ENCODE peak calls at places on chromosomes 6 and 20, in five cellular contexts. F, B, T, K and C are unnamed samples.

GRCh38 chr6:21103626-21104224 is 489.8 kb upstream of the SOX4 start:
- DNase-seq in F (no peak), B (no peak), T (no peak), K (no peak), C (no peak)

GRCh38 chr6:166257911-166258318 is 50.3 kb downstream of the PRR18 start:
- DNase-seq in F (no peak), B (no peak), T (no peak), K (no peak), C (no peak)

GRCh38 chr6:43939281-43940070 is 169.5 kb downstream of the VEGFA start:
- DNase-seq in F (no peak), B (peak), T (no peak), K (no peak), C (no peak)

GRCh38 chr20:2379511-2380229 is 1.0 kb upstream of the TGM6 start:
- DNase-seq in F (no peak), B (no peak), T (no peak), K (no peak), C (peak)

GRCh38 chr6:4687989-4688947 is 87.9 kb upstream of the CDYL start:
- DNase-seq in F (no peak), B (no peak), T (no peak), K (no peak), C (no peak)

GRCh38 chr20:24419786-24420185 is 49.6 kb upstream of the SYNDIG1 start:
- DNase-seq in F (no peak), B (no peak), T (no peak), K (no peak), C (no peak)

GRCh38 chr6:3577517-3577916 is 120.7 kb upstream of the SLC22A23 start:
- DNase-seq in F (no peak), B (no peak), T (no peak), K (no peak), C (no peak)

GRCh38 chr6:44254957-44255808 is 2.1 kb downstream of the SLC35B2 start:
- DNase-seq in F (no peak), B (no peak), T (no peak), K (peak), C (peak)

GRCh38 chr6:38259736-38260135 is 380.0 kb downstream of the BTBD9 start:
- DNase-seq in F (no peak), B (no peak), T (no peak), K (no peak), C (no peak)

GRCh38 chr6:139732451-139732850 is 358.0 kb upstream of the CITED2 start:
- DNase-seq in F (no peak), B (no peak), T (no peak), K (no peak), C (no peak)

GRCh38 chr6:52077961-52078613 is 9.3 kb downstream of the PKHD1 start:
- DNase-seq in F (peak), B (no peak), T (no peak), K (no peak), C (no peak)

GRCh38 chr20:51385941-51386530 is 156.5 kb downstream of the NFATC2 start:
- DNase-seq in F (peak), B (no peak), T (no peak), K (peak), C (no peak)

GRCh38 chr20:31549513-31549880 is 35.3 kb downstream of the HM13 start:
- DNase-seq in F (no peak), B (no peak), T (no peak), K (no peak), C (no peak)

DNA sequence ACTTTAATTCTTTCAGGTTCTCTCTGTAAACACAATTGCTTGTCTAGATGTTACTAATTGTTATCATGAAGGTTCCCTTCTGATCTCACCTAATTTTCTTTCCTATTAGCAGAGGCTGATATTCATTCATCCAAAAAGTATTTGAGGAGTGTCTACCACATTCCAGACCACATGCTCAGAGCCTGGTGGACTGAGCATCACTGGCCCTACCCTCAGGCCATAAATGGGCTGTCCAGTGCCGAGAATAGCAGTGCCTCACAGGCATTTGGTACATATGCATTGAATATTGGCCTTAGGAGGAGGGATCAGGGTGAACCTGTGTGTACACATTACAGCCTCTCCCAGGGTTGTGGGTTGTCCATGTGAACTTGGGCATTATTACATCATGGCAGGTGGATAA is 40.4 kb upstream of the PRELID3B start:
- DNase-seq in F (no peak), B (no peak), T (no peak), K (no peak), C (no peak)
- H3K4me3 ChIP-seq in F (no peak), B (no peak), T (no peak), K (no peak), C (no peak)

GRCh38 chr6:69594405-69594804 is 202.4 kb downstream of the LMBRD1 start:
- DNase-seq in F (no peak), B (no peak), T (no peak), K (no peak), C (no peak)

GRCh38 chr6:69589626-69590025 is 207.2 kb downstream of the LMBRD1 start:
- DNase-seq in F (no peak), B (no peak), T (no peak), K (no peak), C (no peak)

DNA sequence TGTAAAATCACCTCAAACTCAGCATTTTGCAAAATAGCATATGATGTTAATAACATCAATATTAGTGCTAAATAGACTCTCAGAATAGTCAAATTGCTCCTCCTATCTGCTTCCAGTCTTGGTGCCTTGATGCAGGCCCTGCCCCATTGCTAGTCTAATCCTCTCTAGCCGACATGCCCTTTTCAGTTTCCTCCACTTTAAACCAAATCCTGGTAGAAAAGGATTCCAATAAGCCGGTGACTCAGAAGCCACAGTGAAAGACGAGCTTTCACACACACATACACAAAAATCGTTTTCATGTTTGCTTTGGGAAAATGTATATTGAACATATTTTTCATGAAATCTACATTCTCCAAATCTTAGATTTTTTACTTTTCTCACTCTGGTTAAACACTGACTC is 203.1 kb downstream of the LMBRD1 start:
- DNase-seq in F (peak), B (no peak), T (no peak), K (no peak), C (no peak)
- H3K4me3 ChIP-seq in F (no peak), B (no peak), T (no peak), K (no peak), C (no peak)

DNA sequence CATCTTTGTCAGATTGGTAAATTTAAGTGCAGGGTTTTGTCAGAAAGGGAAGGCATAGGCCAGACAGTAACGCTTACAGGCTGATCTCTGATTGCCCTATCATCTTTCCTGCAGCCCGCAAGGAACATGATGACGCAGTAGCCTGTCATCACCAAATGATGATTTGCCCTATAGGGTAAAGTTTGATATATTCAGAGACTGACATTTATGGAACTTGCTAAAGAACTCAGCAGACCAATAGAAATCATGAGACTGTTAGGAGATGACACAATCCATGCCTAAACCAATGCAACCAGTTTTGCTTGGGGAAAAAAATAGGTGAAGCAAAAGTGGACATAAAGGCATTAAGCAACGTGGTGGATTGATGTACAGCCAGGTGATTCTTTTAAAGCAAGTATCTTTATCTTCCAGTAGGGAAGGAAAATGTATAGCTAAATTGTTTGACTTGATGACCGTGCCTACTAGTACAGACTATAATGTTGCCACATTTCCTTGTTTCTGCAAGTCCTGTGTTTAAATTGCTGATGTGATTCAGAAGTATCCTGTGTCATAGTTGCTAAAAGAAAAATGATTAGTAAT is 2.4 kb downstream of the NUS1 start:
- DNase-seq in F (no peak), B (no peak), T (no peak), K (no peak), C (no peak)
- H3K4me3 ChIP-seq in F (peak), B (peak), T (no peak), K (peak), C (no peak)

GRCh38 chr6:72560721-72561593 is 60.9 kb upstream of the KCNQ5 start:
- DNase-seq in F (no peak), B (no peak), T (no peak), K (peak), C (no peak)
- H3K4me3 ChIP-seq in F (no peak), B (no peak), T (no peak), K (no peak), C (no peak)

GRCh38 chr6:159730277-159730676 is 3.0 kb downstream of the WTAP start:
- DNase-seq in F (no peak), B (no peak), T (no peak), K (no peak), C (no peak)
- H3K4me3 ChIP-seq in F (peak), B (peak), T (no peak), K (peak), C (peak)

GRCh38 chr6:124530926-124531325 is 431.3 kb upstream of the RNF217 start:
- DNase-seq in F (no peak), B (no peak), T (no peak), K (no peak), C (no peak)
- H3K4me3 ChIP-seq in F (no peak), B (no peak), T (no peak), K (no peak), C (no peak)

GRCh38 chr6:75414445-75415021 is 79.1 kb downstream of the FILIP1 start:
- DNase-seq in F (no peak), B (no peak), T (no peak), K (no peak), C (no peak)
- H3K4me3 ChIP-seq in F (no peak), B (no peak), T (no peak), K (no peak), C (no peak)